ENCODE peak calls at places on chromosomes 13 and 19, in seven cellular contexts. L, X, S, G, B, Q and Z are unnamed samples.

GRCh38 chr13:84917252-84917878 is 881.9 kb downstream of the SLITRK6 start:
- DNase-seq in Q (peak; percentile 43), G (peak; percentile 40), L (no peak), S (no peak), X (no peak), B (no peak), Z (peak; percentile 44)

GRCh38 chr13:106498571-106498970 is 36.9 kb downstream of the EFNB2 start:
- DNase-seq in S (no peak), L (no peak), X (no peak), G (no peak), Q (no peak), B (no peak), Z (no peak)

GRCh38 chr19:50815443-50815842 is 8.1 kb downstream of the KLK1 start:
- DNase-seq in Q (no peak), L (no peak), B (no peak), G (no peak), S (no peak), X (no peak), Z (no peak)

GRCh38 chr19:10001899-10002298 is 8.4 kb downstream of the COL5A3 start:
- DNase-seq in S (no peak), Q (no peak), G (peak; percentile 21), B (no peak), L (no peak), X (no peak), Z (no peak)

GRCh38 chr19:10780368-10780767 is 55.6 kb downstream of the TMED1 start:
- DNase-seq in X (no peak), B (no peak), G (no peak), Q (no peak), L (no peak), S (no peak), Z (no peak)

GRCh38 chr19:45468803-45469131 is 971 bp downstream of the FOSB start:
- DNase-seq in X (no peak), L (no peak), Q (no peak), S (no peak), G (no peak), B (no peak), Z (no peak)

GRCh38 chr19:15701757-15702589 is 25.9 kb upstream of the OR10H2 start:
- DNase-seq in Q (no peak), X (no peak), G (no peak), S (no peak), L (no peak), B (no peak), Z (no peak)

GRCh38 chr13:27971776-27972618 is 2.9 kb upstream of the CDX2 start:
- DNase-seq in L (no peak), S (no peak), Q (no peak), B (no peak), X (no peak), G (no peak), Z (no peak)

GRCh38 chr19:44897835-44898234 is 6.8 kb downstream of the TOMM40 start:
- DNase-seq in Q (no peak), G (no peak), L (no peak), X (no peak), S (no peak), B (no peak), Z (no peak)

GRCh38 chr13:59745395-59745788 is 418.3 kb downstream of the DIAPH3 start:
- DNase-seq in X (no peak), B (no peak), S (peak; percentile 29), L (no peak), G (peak; percentile 37), Q (no peak), Z (no peak)